ENCODE peak calls at places on chromosome 19, in five cellular contexts. One of them, this sample, is unnamed.
A peak's percentile ranks its signal among the peaks of the same experiment; 100 is the strongest.

GRCh38 chr19:55590621-55591020 is 8.7 kb downstream of the FIZ1 start:
- DNase-seq in activated naive CD4-positive, alpha-beta T cell treated with anti-CD3 and anti-CD28 coated beads for 36 hours: no peak
- DNase-seq in CD8-positive, alpha-beta memory T cell: no peak
- DNase-seq in EL: no peak
- DNase-seq in lower leg skin: no peak
- DNase-seq in this sample: no peak

GRCh38 chr19:38361633-38362075 is 12.7 kb upstream of the PSMD8 start:
- DNase-seq in CD8-positive, alpha-beta memory T cell: peak; percentile 46
- DNase-seq in EL: peak; percentile 81
- DNase-seq in activated naive CD4-positive, alpha-beta T cell treated with anti-CD3 and anti-CD28 coated beads for 36 hours: peak; percentile 66
- DNase-seq in lower leg skin: peak; percentile 92
- DNase-seq in this sample: peak; percentile 72

GRCh38 chr19:11191273-11191755 is 6.0 kb downstream of the KANK2 start:
- DNase-seq in lower leg skin: peak; percentile 95
- DNase-seq in EL: peak; percentile 90
- DNase-seq in activated naive CD4-positive, alpha-beta T cell treated with anti-CD3 and anti-CD28 coated beads for 36 hours: no peak
- DNase-seq in CD8-positive, alpha-beta memory T cell: no peak
- DNase-seq in this sample: peak; percentile 86

GRCh38 chr19:14156122-14156521 is 19.7 kb upstream of the ASF1B start:
- DNase-seq in CD8-positive, alpha-beta memory T cell: no peak
- DNase-seq in activated naive CD4-positive, alpha-beta T cell treated with anti-CD3 and anti-CD28 coated beads for 36 hours: no peak
- DNase-seq in EL: no peak
- DNase-seq in lower leg skin: no peak
- DNase-seq in this sample: no peak

GRCh38 chr19:48629599-48630288 is 7.4 kb downstream of the DBP start:
- DNase-seq in activated naive CD4-positive, alpha-beta T cell treated with anti-CD3 and anti-CD28 coated beads for 36 hours: no peak
- DNase-seq in lower leg skin: no peak
- DNase-seq in EL: no peak
- DNase-seq in CD8-positive, alpha-beta memory T cell: no peak
- DNase-seq in this sample: peak; percentile 58

GRCh38 chr19:3285647-3286176 is 61.3 kb downstream of the CELF5 start:
- DNase-seq in EL: no peak
- DNase-seq in activated naive CD4-positive, alpha-beta T cell treated with anti-CD3 and anti-CD28 coated beads for 36 hours: no peak
- DNase-seq in lower leg skin: no peak
- DNase-seq in CD8-positive, alpha-beta memory T cell: peak; percentile 57
- DNase-seq in this sample: no peak

GRCh38 chr19:15779756-15780476 is 7.5 kb upstream of the OR10H5 start:
- DNase-seq in lower leg skin: peak; percentile 85
- DNase-seq in EL: peak; percentile 9
- DNase-seq in CD8-positive, alpha-beta memory T cell: no peak
- DNase-seq in activated naive CD4-positive, alpha-beta T cell treated with anti-CD3 and anti-CD28 coated beads for 36 hours: no peak
- DNase-seq in this sample: no peak

GRCh38 chr19:16536130-16536529 is 6.1 kb downstream of the CHERP start:
- DNase-seq in activated naive CD4-positive, alpha-beta T cell treated with anti-CD3 and anti-CD28 coated beads for 36 hours: no peak
- DNase-seq in CD8-positive, alpha-beta memory T cell: no peak
- DNase-seq in lower leg skin: no peak
- DNase-seq in EL: no peak
- DNase-seq in this sample: no peak

GRCh38 chr19:51637362-51637978 is 7.3 kb upstream of the SIGLEC5 start:
- DNase-seq in lower leg skin: no peak
- DNase-seq in EL: no peak
- DNase-seq in activated naive CD4-positive, alpha-beta T cell treated with anti-CD3 and anti-CD28 coated beads for 36 hours: no peak
- DNase-seq in CD8-positive, alpha-beta memory T cell: no peak
- DNase-seq in this sample: no peak

GRCh38 chr19:51473009-51473707 is 5.2 kb upstream of the CEACAM18 start:
- DNase-seq in lower leg skin: peak; percentile 94
- DNase-seq in activated naive CD4-positive, alpha-beta T cell treated with anti-CD3 and anti-CD28 coated beads for 36 hours: peak; percentile 93
- DNase-seq in EL: peak; percentile 57
- DNase-seq in CD8-positive, alpha-beta memory T cell: peak; percentile 72
- DNase-seq in this sample: peak; percentile 61

GRCh38 chr19:52007436-52007804 is 591 bp downstream of the ZNF615 start:
- DNase-seq in activated naive CD4-positive, alpha-beta T cell treated with anti-CD3 and anti-CD28 coated beads for 36 hours: no peak
- DNase-seq in lower leg skin: no peak
- DNase-seq in EL: no peak
- DNase-seq in CD8-positive, alpha-beta memory T cell: no peak
- DNase-seq in this sample: no peak

GRCh38 chr19:995051-995827 is 5.0 kb upstream of the GRIN3B start:
- DNase-seq in lower leg skin: no peak
- DNase-seq in EL: no peak
- DNase-seq in CD8-positive, alpha-beta memory T cell: no peak
- DNase-seq in activated naive CD4-positive, alpha-beta T cell treated with anti-CD3 and anti-CD28 coated beads for 36 hours: no peak
- DNase-seq in this sample: no peak

GRCh38 chr19:42270346-42271044 is 1.4 kb downstream of the CIC start:
- DNase-seq in activated naive CD4-positive, alpha-beta T cell treated with anti-CD3 and anti-CD28 coated beads for 36 hours: peak; percentile 80
- DNase-seq in EL: peak; percentile 77
- DNase-seq in CD8-positive, alpha-beta memory T cell: peak; percentile 74
- DNase-seq in lower leg skin: no peak
- DNase-seq in this sample: peak; percentile 73

This sample was measured in fibroblast of villous mesenchyme.